ENCODE peak calls at places on chromosomes 6 and 20, in four cellular contexts. One of them, this sample, is unnamed.

GRCh38 chr6:161058746-161059145 is 67.2 kb downstream of the MAP3K4 start:
- DNase-seq in H1: no peak
- DNase-seq in trophoblast cell: no peak
- DNase-seq in H9: no peak
- DNase-seq in this sample: no peak

GRCh38 chr6:55212147-55212546 is 37.8 kb downstream of the HCRTR2 start:
- DNase-seq in H1: no peak
- DNase-seq in trophoblast cell: no peak
- DNase-seq in H9: no peak
- DNase-seq in this sample: no peak

GRCh38 chr6:141077355-141078333 is 1055.1 kb upstream of the GJE1 start:
- DNase-seq in H1: peak; percentile 50
- DNase-seq in trophoblast cell: no peak
- DNase-seq in H9: peak; percentile 74
- DNase-seq in this sample: peak; percentile 81

GRCh38 chr20:49444553-49444990 is 37.9 kb downstream of the KCNB1 start:
- DNase-seq in H1: no peak
- DNase-seq in trophoblast cell: no peak
- DNase-seq in H9: no peak
- DNase-seq in this sample: no peak

GRCh38 chr6:153032255-153032882 is 29.9 kb upstream of the MTRF1L start:
- DNase-seq in H1: no peak
- DNase-seq in trophoblast cell: no peak
- DNase-seq in H9: no peak
- DNase-seq in this sample: peak; percentile 44

GRCh38 chr20:44409132-44409600 is 53.7 kb downstream of the HNF4A start:
- DNase-seq in H1: no peak
- DNase-seq in trophoblast cell: no peak
- DNase-seq in H9: no peak
- DNase-seq in this sample: no peak

GRCh38 chr20:9071976-9072726 is 3.3 kb downstream of the PLCB4 start:
- DNase-seq in H1: no peak
- DNase-seq in trophoblast cell: no peak
- DNase-seq in H9: no peak
- DNase-seq in this sample: no peak

GRCh38 chr6:22041797-22042489 is 254.9 kb downstream of the PRL start:
- DNase-seq in H1: no peak
- DNase-seq in trophoblast cell: no peak
- DNase-seq in H9: no peak
- DNase-seq in this sample: no peak

GRCh38 chr6:7273709-7274108 is 39.3 kb downstream of the SSR1 start:
- DNase-seq in H1: peak; percentile 39
- DNase-seq in trophoblast cell: no peak
- DNase-seq in H9: no peak
- DNase-seq in this sample: no peak

GRCh38 chr6:169086020-169086419 is 167.6 kb downstream of the THBS2 start:
- DNase-seq in H1: no peak
- DNase-seq in trophoblast cell: peak; percentile 86
- DNase-seq in H9: no peak
- DNase-seq in this sample: peak; percentile 53

GRCh38 chr6:21971540-21971939 is 325.3 kb downstream of the PRL start:
- DNase-seq in H1: no peak
- DNase-seq in trophoblast cell: no peak
- DNase-seq in H9: no peak
- DNase-seq in this sample: peak; percentile 37

GRCh38 chr20:61742097-61742805 is 323.4 kb downstream of the TAF4 start:
- DNase-seq in H1: no peak
- DNase-seq in trophoblast cell: no peak
- DNase-seq in H9: no peak
- DNase-seq in this sample: peak; percentile 13

GRCh38 chr6:144343736-144344428 is 58.7 kb downstream of the UTRN start:
- DNase-seq in H1: no peak
- DNase-seq in trophoblast cell: no peak
- DNase-seq in H9: no peak
- DNase-seq in this sample: no peak

GRCh38 chr6:113137411-113137810 is 719.7 kb upstream of the MARCKS start:
- DNase-seq in H1: no peak
- DNase-seq in trophoblast cell: no peak
- DNase-seq in H9: no peak
- DNase-seq in this sample: no peak

GRCh38 chr6:44297063-44298038 is 15.8 kb downstream of the AARS2 start:
- DNase-seq in H1: peak; percentile 87
- DNase-seq in trophoblast cell: no peak
- DNase-seq in H9: peak; percentile 56
- DNase-seq in this sample: peak; percentile 54

GRCh38 chr6:91812596-91813274 is 1225.9 kb upstream of the MAP3K7 start:
- DNase-seq in H1: no peak
- DNase-seq in trophoblast cell: no peak
- DNase-seq in H9: no peak
- DNase-seq in this sample: no peak

GRCh38 chr6:132122871-132123270 is 171.7 kb upstream of the CCN2 start:
- DNase-seq in H1: no peak
- DNase-seq in trophoblast cell: no peak
- DNase-seq in H9: no peak
- DNase-seq in this sample: no peak

GRCh38 chr20:23116301-23117089 is 30.4 kb upstream of the CD93 start:
- DNase-seq in H1: no peak
- DNase-seq in trophoblast cell: peak; percentile 91
- DNase-seq in H9: no peak
- DNase-seq in this sample: no peak

GRCh38 chr6:30287139-30287538 is 39.6 kb upstream of the TRIM39 start:
- DNase-seq in H1: no peak
- DNase-seq in trophoblast cell: no peak
- DNase-seq in H9: no peak
- DNase-seq in this sample: no peak

GRCh38 chr20:63772781-63773520 is 33.4 kb downstream of the SLC2A4RG start:
- DNase-seq in H1: no peak
- DNase-seq in trophoblast cell: no peak
- DNase-seq in H9: no peak
- DNase-seq in this sample: no peak

GRCh38 chr6:56851104-56851503 is 103.8 kb upstream of the BEND6 start:
- DNase-seq in H1: no peak
- DNase-seq in trophoblast cell: no peak
- DNase-seq in H9: peak; percentile 60
- DNase-seq in this sample: peak; percentile 84
- H3K79me2 ChIP-seq in H1: peaks cover 30% of the 10 kb centered on the region
- H3K79me2 ChIP-seq in trophoblast cell: no peaks in the 10 kb centered on the region
- H3K79me2 ChIP-seq in H9: peaks cover 5% of the 10 kb centered on the region
- H3K79me2 ChIP-seq in this sample: peaks cover 7% of the 10 kb centered on the region

GRCh38 chr6:32176476-32177181 is 745 bp upstream of the AGPAT1 start:
- DNase-seq in H1: peak; percentile 46
- DNase-seq in trophoblast cell: peak; percentile 11
- DNase-seq in H9: no peak
- DNase-seq in this sample: no peak

GRCh38 chr6:32177182-32177787 is 920 bp upstream of the RNF5 start:
- DNase-seq in H1: peak; percentile 90
- DNase-seq in trophoblast cell: no peak
- DNase-seq in H9: peak; percentile 69
- DNase-seq in this sample: no peak

GRCh38 chr6:32177788-32178546 is at the start of gene RNF5:
- DNase-seq in H1: peak; percentile 82
- DNase-seq in trophoblast cell: peak; percentile 98
- DNase-seq in H9: peak; percentile 98
- DNase-seq in this sample: peak; percentile 100

GRCh38 chr6:32179746-32180405 is 1.7 kb downstream of the RNF5 start:
- DNase-seq in H1: no peak
- DNase-seq in trophoblast cell: no peak
- DNase-seq in H9: no peak
- DNase-seq in this sample: no peak

GRCh38 chr6:32178547-32179440 is 589 bp downstream of the RNF5 start:
- DNase-seq in H1: no peak
- DNase-seq in trophoblast cell: no peak
- DNase-seq in H9: no peak
- DNase-seq in this sample: no peak
- H3K23ac ChIP-seq in H1: no peak overlapping the region
- H3K23ac ChIP-seq in trophoblast cell: peak overlapping the region; percentile 19
- H3K23ac ChIP-seq in H9: no peak overlapping the region
- H3K23ac ChIP-seq in this sample: peak overlapping the region; percentile 48

GRCh38 chr6:143060806-143061596 is at the start of gene AIG1:
- DNase-seq in H1: peak; percentile 71
- DNase-seq in trophoblast cell: no peak
- DNase-seq in H9: peak; percentile 69
- DNase-seq in this sample: peak; percentile 75
- H2BK5ac ChIP-seq in H1: peak within 1 kb of the TSS; percentile 89
- H2BK5ac ChIP-seq in trophoblast cell: peak within 1 kb of the TSS; percentile 99
- H2BK5ac ChIP-seq in H9: no peak within 1 kb of the TSS
- H2BK5ac ChIP-seq in this sample: no peak within 1 kb of the TSS

GRCh38 chr20:46399401-46399800 is 7.0 kb downstream of the ELMO2 start:
- DNase-seq in H1: no peak
- DNase-seq in trophoblast cell: no peak
- DNase-seq in H9: no peak
- DNase-seq in this sample: no peak

GRCh38 chr20:46400253-46400652 is 6.2 kb downstream of the ELMO2 start:
- DNase-seq in H1: no peak
- DNase-seq in trophoblast cell: no peak
- DNase-seq in H9: no peak
- DNase-seq in this sample: peak; percentile 38

GRCh38 chr20:46401478-46401860 is 4.9 kb downstream of the ELMO2 start:
- DNase-seq in H1: no peak
- DNase-seq in trophoblast cell: no peak
- DNase-seq in H9: no peak
- DNase-seq in this sample: no peak

GRCh38 chr20:46402236-46402886 is 4.1 kb downstream of the ELMO2 start:
- DNase-seq in H1: no peak
- DNase-seq in trophoblast cell: no peak
- DNase-seq in H9: no peak
- DNase-seq in this sample: no peak

GRCh38 chr20:46400828-46401477 is 5.5 kb downstream of the ELMO2 start:
- DNase-seq in H1: no peak
- DNase-seq in trophoblast cell: no peak
- DNase-seq in H9: no peak
- DNase-seq in this sample: peak; percentile 84
- H3K79me2 ChIP-seq in H1: peaks cover 64% of the 10 kb centered on the region
- H3K79me2 ChIP-seq in trophoblast cell: peaks cover 14% of the 10 kb centered on the region
- H3K79me2 ChIP-seq in H9: peaks cover 10% of the 10 kb centered on the region
- H3K79me2 ChIP-seq in this sample: peaks cover 32% of the 10 kb centered on the region

GRCh38 chr6:31631681-31632278 is 11.3 kb downstream of the PRRC2A start:
- DNase-seq in H1: no peak
- DNase-seq in trophoblast cell: no peak
- DNase-seq in H9: no peak
- DNase-seq in this sample: no peak
- H3K23ac ChIP-seq in H1: no peak overlapping the region
- H3K23ac ChIP-seq in trophoblast cell: no peak overlapping the region
- H3K23ac ChIP-seq in H9: no peak overlapping the region
- H3K23ac ChIP-seq in this sample: no peak overlapping the region

DNA sequence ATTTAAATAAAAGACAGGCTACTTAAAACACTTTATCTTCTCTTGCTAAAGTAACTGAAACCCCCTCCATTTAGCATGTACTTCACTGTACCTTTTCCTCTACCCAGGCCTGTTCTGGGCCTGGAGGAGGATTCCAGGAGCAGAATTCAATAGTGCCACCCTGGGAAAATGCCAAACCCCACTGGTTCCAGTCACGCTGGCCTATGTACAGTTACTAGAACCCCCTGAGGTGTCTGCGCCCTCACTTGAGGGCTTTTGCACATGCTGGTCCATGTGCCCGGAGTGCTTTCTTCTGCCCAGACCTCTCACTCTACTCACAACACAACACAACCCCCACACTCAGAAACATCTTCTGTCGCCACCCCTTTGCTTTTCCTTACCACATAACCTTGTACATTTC is 45.5 kb downstream of the TRAM2 start:
- DNase-seq in H1: no peak
- DNase-seq in trophoblast cell: no peak
- DNase-seq in H9: no peak
- DNase-seq in this sample: no peak
- H2BK5ac ChIP-seq in H1: no peak overlapping the region
- H2BK5ac ChIP-seq in trophoblast cell: no peak overlapping the region
- H2BK5ac ChIP-seq in H9: no peak overlapping the region
- H2BK5ac ChIP-seq in this sample: no peak overlapping the region

DNA sequence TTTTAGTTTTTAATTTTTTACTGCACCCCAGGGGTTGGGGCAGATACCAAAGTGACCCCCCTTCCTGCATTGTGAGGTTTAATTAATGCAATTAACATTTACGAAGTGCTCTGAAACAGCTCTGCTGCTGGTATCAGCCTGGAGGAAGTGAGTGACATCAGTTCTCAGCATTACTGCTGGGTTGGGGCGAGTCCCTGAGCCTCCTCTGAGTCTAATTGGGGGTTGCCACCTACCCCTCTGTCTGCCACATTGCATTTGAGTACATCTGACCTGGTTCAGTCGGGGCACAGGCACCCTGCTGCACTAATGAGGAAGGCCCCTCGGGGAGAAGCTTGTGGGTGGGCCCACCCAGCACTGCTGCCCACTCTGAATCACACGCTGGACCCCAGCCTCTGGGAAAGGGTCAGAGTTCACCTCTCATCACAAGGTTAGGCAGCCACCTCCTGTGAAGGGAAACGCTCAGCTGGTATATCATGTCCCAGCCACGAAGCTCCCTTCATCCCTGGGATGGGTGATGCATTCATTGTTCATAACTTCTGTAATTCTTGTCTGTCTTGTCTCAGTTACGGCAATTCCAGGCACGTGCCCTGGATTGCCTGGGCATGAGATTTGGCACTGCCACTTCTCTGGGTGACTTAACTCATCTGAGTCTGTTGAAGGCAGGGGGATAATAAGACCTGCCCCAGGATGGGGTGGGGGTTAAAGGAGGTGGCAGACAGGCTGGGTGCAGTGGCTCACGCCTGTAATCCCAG is 13.2 kb downstream of the DNMT3B start:
- DNase-seq in H1: no peak
- DNase-seq in trophoblast cell: no peak
- DNase-seq in H9: no peak
- DNase-seq in this sample: no peak
- H3K79me2 ChIP-seq in H1: peaks cover 100% of the 10 kb centered on the region
- H3K79me2 ChIP-seq in trophoblast cell: peaks cover 14% of the 10 kb centered on the region
- H3K79me2 ChIP-seq in H9: peaks cover 74% of the 10 kb centered on the region
- H3K79me2 ChIP-seq in this sample: peaks cover 87% of the 10 kb centered on the region

GRCh38 chr6:41768545-41769308 is 11.0 kb downstream of the FRS3 start:
- DNase-seq in H1: no peak
- DNase-seq in trophoblast cell: no peak
- DNase-seq in H9: no peak
- DNase-seq in this sample: peak; percentile 27
- H3K23ac ChIP-seq in H1: no peak overlapping the region
- H3K23ac ChIP-seq in trophoblast cell: no peak overlapping the region
- H3K23ac ChIP-seq in H9: no peak overlapping the region
- H3K23ac ChIP-seq in this sample: no peak overlapping the region

DNA sequence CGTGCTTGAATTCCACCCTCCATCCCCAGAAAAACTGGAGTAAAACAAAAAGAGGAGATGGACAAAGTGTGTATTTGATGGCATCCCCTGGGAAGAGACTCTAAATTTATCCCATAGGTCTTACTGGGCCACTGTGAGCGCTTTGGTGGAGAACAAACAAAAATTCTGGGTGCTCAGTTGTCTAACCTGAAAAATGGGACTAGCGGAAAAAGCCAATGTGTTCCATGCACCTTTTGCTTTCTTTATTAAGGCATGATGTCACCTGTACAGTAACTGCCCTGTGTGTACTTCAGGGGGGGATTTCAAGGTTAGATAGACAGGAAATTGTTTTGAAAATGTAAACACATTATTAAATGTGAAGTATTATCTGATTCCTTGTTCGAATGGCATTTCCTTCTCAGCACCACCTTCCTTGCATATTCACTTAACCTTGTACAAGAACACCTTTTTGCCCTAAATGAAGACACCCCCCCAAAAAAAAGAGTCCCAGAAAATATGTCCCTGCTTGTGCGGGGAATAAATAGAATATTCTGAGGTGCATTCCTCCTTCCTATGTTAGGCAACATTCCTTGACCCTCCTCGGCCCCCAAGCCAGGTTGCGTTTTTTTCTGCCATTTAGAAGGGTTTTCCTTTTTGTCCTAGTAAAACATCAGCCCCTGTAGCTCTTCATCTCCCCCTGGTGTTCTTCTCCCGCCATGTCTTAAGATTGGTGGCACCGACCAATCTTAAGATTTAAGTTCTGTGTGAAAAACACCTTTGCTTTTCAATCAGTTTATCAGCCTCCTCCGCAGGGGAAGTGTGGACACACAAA is 1.1 kb upstream of the EDN1 start:
- DNase-seq in H1: peak; percentile 77
- DNase-seq in trophoblast cell: peak; percentile 74
- DNase-seq in H9: peak; percentile 70
- DNase-seq in this sample: peak; percentile 96
- H2BK5ac ChIP-seq in H1: no peak overlapping the region
- H2BK5ac ChIP-seq in trophoblast cell: peak overlapping the region; percentile 42
- H2BK5ac ChIP-seq in H9: no peak overlapping the region
- H2BK5ac ChIP-seq in this sample: no peak overlapping the region

This sample was measured in mesendoderm.